ENCODE peak calls at places on chromosomes 2 and 18, in five cellular contexts. One of them, this sample, is unnamed.

GRCh38 chr2:183214680-183215079 is 90.4 kb downstream of the NUP35 start:
- DNase-seq in A549: no peak
- DNase-seq in HCT116: no peak
- DNase-seq in GM12878: no peak
- DNase-seq in HepG2: no peak
- DNase-seq in this sample: no peak

GRCh38 chr18:24086082-24086481 is 52.8 kb upstream of the CABYR start:
- DNase-seq in A549: no peak
- DNase-seq in HCT116: no peak
- DNase-seq in GM12878: no peak
- DNase-seq in HepG2: no peak
- DNase-seq in this sample: no peak

GRCh38 chr2:98507940-98508689 is 63.5 kb downstream of the INPP4A start:
- DNase-seq in A549: no peak
- DNase-seq in HCT116: no peak
- DNase-seq in GM12878: no peak
- DNase-seq in HepG2: no peak
- DNase-seq in this sample: peak

GRCh38 chr2:221103930-221104329 is 468.2 kb downstream of the EPHA4 start:
- DNase-seq in A549: no peak
- DNase-seq in HCT116: no peak
- DNase-seq in GM12878: no peak
- DNase-seq in HepG2: no peak
- DNase-seq in this sample: no peak

GRCh38 chr2:61410185-61410584 is 60.7 kb downstream of the USP34 start:
- DNase-seq in A549: no peak
- DNase-seq in HCT116: no peak
- DNase-seq in GM12878: no peak
- DNase-seq in HepG2: no peak
- DNase-seq in this sample: no peak

GRCh38 chr2:37912056-37912455 is 13.0 kb upstream of the RMDN2 start:
- DNase-seq in A549: no peak
- DNase-seq in HCT116: no peak
- DNase-seq in GM12878: no peak
- DNase-seq in HepG2: no peak
- DNase-seq in this sample: no peak

GRCh38 chr2:190637903-190638618 is 10.8 kb upstream of the NAB1 start:
- DNase-seq in A549: peak
- DNase-seq in HCT116: no peak
- DNase-seq in GM12878: no peak
- DNase-seq in HepG2: peak
- DNase-seq in this sample: no peak

GRCh38 chr2:34104601-34105000 is 505.5 kb upstream of the FAM98A start:
- DNase-seq in A549: no peak
- DNase-seq in HCT116: no peak
- DNase-seq in GM12878: no peak
- DNase-seq in HepG2: no peak
- DNase-seq in this sample: no peak

GRCh38 chr2:25618676-25619075 is 54.7 kb downstream of the DTNB start:
- DNase-seq in A549: peak
- DNase-seq in HCT116: peak
- DNase-seq in GM12878: no peak
- DNase-seq in HepG2: peak
- DNase-seq in this sample: no peak

DNA sequence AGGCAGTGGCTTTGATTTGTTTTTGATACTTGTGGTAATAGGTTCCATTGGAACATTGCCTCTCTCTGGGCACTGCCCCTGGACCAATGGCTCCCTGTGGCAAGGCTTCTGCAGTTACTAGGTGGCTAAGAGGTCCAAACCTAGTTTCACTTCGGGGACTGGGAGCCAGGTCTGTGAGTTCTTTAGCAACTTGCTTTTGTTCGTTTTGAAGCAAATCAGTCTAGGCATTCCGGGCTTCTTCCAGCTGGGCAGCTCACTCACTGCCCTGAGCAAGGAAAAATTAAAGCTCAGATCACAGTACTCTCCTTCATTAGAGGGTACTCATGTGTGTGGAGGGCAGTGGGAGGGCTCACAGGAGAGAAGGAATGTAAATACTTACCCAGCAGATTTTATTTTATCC is 80.2 kb downstream of the SPP2 start:
- DNase-seq in A549: no peak
- DNase-seq in HCT116: no peak
- DNase-seq in GM12878: no peak
- DNase-seq in HepG2: no peak
- DNase-seq in this sample: no peak
- TF ChIP-seq REST in A549: no peak
- TF ChIP-seq REST in HCT116: no peak
- TF ChIP-seq REST in GM12878: no peak
- TF ChIP-seq REST in HepG2: no peak
- TF ChIP-seq REST in this sample: no peak

DNA sequence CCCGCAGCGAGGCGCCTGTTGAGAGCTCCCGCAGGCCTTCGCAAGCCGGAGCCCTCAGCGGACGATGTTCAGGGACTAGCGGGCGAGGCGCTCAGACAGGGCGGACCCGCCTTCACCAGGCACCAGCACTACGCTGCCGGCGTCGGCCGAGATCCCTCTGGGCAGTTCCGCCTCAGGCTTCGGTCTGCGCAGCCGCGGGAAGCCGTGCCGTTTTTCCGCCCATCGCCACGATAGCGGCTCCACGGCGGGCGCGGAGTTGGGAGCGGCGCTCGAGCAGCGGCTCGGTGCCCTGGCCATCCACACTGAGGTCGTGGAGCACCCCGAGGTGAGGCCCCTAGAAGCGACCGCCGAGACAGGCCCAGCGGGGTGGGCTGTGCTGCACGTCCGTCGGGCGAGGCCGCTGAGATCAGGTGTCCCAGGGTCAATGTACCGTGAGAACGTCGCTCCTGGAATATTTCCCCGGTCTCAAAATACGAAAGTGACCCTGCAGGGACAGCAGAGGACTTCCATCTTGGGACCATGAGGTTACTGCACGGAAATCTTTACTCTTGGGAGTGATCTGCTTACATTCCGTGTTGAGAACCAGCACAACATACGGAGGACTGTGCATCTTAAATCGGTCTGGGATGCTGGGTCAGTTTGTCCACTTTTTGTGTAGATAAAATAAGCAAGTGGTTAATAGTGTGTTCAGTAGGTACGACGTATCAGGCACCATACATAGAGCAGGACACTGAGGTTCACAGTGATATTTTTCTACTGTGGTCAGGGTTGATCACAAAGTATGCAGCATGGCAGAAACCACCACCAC is 13.3 kb upstream of the MTIF2 start:
- DNase-seq in A549: peak
- DNase-seq in HCT116: peak
- DNase-seq in GM12878: peak
- DNase-seq in HepG2: peak
- DNase-seq in this sample: peak
- TF ChIP-seq POLR2A in A549: peak
- TF ChIP-seq POLR2A in HCT116: no peak
- TF ChIP-seq POLR2A in GM12878: peak
- TF ChIP-seq POLR2A in HepG2: peak
- TF ChIP-seq POLR2A in this sample: peak

GRCh38 chr2:31131871-31132270 is 6.4 kb downstream of the GALNT14 start:
- DNase-seq in A549: no peak
- DNase-seq in HCT116: no peak
- DNase-seq in GM12878: no peak
- DNase-seq in HepG2: no peak
- DNase-seq in this sample: no peak
- TF ChIP-seq REST in A549: no peak
- TF ChIP-seq REST in HCT116: no peak
- TF ChIP-seq REST in GM12878: no peak
- TF ChIP-seq REST in HepG2: no peak
- TF ChIP-seq REST in this sample: no peak

GRCh38 chr2:216083464-216084279 is 2.0 kb downstream of the TMEM169 start:
- DNase-seq in A549: no peak
- DNase-seq in HCT116: no peak
- DNase-seq in GM12878: no peak
- DNase-seq in HepG2: peak
- DNase-seq in this sample: no peak

GRCh38 chr2:216082805-216083204 is 1.1 kb downstream of the TMEM169 start:
- DNase-seq in A549: peak
- DNase-seq in HCT116: no peak
- DNase-seq in GM12878: no peak
- DNase-seq in HepG2: peak
- DNase-seq in this sample: no peak

GRCh38 chr2:216082388-216082733 is 642 bp downstream of the TMEM169 start:
- DNase-seq in A549: no peak
- DNase-seq in HCT116: no peak
- DNase-seq in GM12878: no peak
- DNase-seq in HepG2: no peak
- DNase-seq in this sample: no peak

GRCh38 chr2:216081012-216081411 is 597 bp downstream of the PECR start:
- DNase-seq in A549: no peak
- DNase-seq in HCT116: no peak
- DNase-seq in GM12878: no peak
- DNase-seq in HepG2: no peak
- DNase-seq in this sample: no peak

DNA sequence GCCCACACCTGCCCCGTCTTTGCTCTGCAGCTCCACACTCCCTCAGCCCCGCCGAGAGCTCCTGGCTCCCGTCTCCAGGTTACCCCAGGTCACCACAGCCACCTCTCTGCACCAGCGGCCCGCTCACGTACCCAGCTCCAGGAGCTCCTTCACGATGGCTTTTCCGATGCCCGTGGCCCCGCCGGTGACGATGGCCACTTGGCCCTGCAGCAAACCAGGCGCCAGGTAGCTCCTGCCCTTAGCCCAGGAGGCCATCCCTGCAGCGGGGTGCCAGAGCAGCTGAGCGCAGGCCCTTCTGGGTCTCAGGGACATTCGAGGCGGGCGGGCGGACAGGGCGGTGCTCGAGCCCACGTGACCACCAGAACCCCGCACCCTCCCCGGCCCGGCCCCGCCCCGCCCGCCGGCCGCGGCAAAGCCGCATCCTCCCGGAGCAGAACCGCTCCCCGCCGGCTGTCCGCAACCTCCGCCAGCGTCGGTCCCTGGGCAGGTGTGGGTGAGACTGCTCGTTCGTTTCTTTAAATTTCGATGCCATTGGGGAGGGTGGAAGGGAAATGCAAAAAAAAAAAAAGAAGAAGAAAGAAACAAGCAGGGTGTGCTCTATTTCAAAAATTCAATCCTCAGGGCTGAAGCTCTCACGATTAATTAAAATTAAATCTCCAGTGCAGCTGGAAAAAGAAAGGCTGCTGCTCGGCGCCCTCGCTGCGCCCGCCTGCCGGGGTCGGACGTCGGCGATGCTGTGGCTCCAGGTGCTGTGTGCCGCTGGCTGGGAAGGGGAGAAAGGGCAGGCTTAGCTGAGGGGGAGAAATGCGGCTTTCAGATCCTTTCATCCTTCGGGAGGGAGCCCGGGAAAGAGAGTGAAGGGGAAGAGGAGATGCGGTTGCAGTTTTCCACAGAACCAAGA is at the start of the genes PECR and TMEM169:
- DNase-seq in A549: peak
- DNase-seq in HCT116: peak
- DNase-seq in GM12878: no peak
- DNase-seq in HepG2: peak
- DNase-seq in this sample: peak
- TF ChIP-seq POLR2A in A549: peak
- TF ChIP-seq POLR2A in HCT116: peak
- TF ChIP-seq POLR2A in GM12878: peak
- TF ChIP-seq POLR2A in HepG2: peak
- TF ChIP-seq POLR2A in this sample: peak

DNA sequence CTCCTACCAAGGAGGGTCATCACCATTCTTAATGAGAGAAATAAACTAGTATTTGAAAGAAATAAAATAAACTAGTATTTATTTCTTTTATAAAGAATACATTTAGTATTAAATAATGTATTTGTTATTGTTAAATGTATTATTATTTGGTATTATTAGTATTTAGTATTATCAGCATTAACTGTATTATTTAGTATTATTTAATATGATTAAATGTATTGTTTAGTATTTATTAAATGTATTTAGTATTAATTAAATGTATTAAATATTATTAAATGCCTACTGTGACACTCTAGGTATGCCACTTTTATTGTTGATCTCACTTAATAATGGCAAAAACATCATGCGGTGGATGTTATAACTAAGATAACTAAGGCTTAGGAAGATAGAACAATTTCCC is 353.6 kb upstream of the MAP2 start:
- DNase-seq in A549: no peak
- DNase-seq in HCT116: no peak
- DNase-seq in GM12878: no peak
- DNase-seq in HepG2: no peak
- DNase-seq in this sample: no peak
- TF ChIP-seq REST in A549: no peak
- TF ChIP-seq REST in HCT116: no peak
- TF ChIP-seq REST in GM12878: no peak
- TF ChIP-seq REST in HepG2: no peak
- TF ChIP-seq REST in this sample: no peak

DNA sequence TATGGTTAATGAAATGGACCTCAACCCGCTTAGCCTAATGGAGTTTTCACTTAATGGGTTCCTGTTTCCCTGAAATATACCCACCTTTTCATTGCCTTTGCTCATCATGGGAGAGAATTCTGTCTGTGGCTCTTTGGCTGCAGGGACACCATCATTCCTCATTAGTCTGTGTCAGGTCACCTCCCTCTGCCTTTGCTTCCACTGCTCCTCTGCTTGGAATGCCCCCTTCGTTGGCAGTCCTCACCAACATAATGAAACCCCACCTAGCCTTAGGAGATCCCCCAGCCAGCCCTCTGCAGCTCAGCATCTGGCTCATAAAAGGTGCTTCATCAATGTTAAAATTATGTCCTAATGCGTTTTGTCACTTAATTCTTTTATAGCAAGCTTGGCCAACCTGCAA is 44.1 kb upstream of the DYNC2LI1 start:
- DNase-seq in A549: no peak
- DNase-seq in HCT116: no peak
- DNase-seq in GM12878: no peak
- DNase-seq in HepG2: no peak
- DNase-seq in this sample: no peak
- TF ChIP-seq POLR2A in A549: no peak
- TF ChIP-seq POLR2A in HCT116: no peak
- TF ChIP-seq POLR2A in GM12878: no peak
- TF ChIP-seq POLR2A in HepG2: no peak
- TF ChIP-seq POLR2A in this sample: no peak

GRCh38 chr2:69829243-69830044 is at the start of gene GMCL1:
- DNase-seq in A549: peak
- DNase-seq in HCT116: peak
- DNase-seq in GM12878: peak
- DNase-seq in HepG2: peak
- DNase-seq in this sample: peak

GRCh38 chr2:69828913-69829242 is 582 bp upstream of the GMCL1 start:
- DNase-seq in A549: no peak
- DNase-seq in HCT116: no peak
- DNase-seq in GM12878: no peak
- DNase-seq in HepG2: no peak
- DNase-seq in this sample: no peak

GRCh38 chr2:69833752-69834151 is 4.3 kb downstream of the GMCL1 start:
- DNase-seq in A549: no peak
- DNase-seq in HCT116: no peak
- DNase-seq in GM12878: no peak
- DNase-seq in HepG2: no peak
- DNase-seq in this sample: no peak

GRCh38 chr2:69830045-69830905 is 815 bp downstream of the GMCL1 start:
- DNase-seq in A549: peak
- DNase-seq in HCT116: no peak
- DNase-seq in GM12878: no peak
- DNase-seq in HepG2: peak
- DNase-seq in this sample: peak

GRCh38 chr2:69831354-69831905 is 2.0 kb downstream of the GMCL1 start:
- DNase-seq in A549: no peak
- DNase-seq in HCT116: no peak
- DNase-seq in GM12878: no peak
- DNase-seq in HepG2: peak
- DNase-seq in this sample: no peak
- TF ChIP-seq REST in A549: no peak
- TF ChIP-seq REST in HCT116: no peak
- TF ChIP-seq REST in GM12878: no peak
- TF ChIP-seq REST in HepG2: no peak
- TF ChIP-seq REST in this sample: no peak

GRCh38 chr18:22188551-22189267 is 19.3 kb downstream of the GATA6 start:
- DNase-seq in A549: no peak
- DNase-seq in HCT116: no peak
- DNase-seq in GM12878: no peak
- DNase-seq in HepG2: no peak
- DNase-seq in this sample: no peak
- TF ChIP-seq POLR2A in A549: no peak
- TF ChIP-seq POLR2A in HCT116: no peak
- TF ChIP-seq POLR2A in GM12878: no peak
- TF ChIP-seq POLR2A in HepG2: no peak
- TF ChIP-seq POLR2A in this sample: no peak

This sample was measured in K562.